ENCODE peak calls at places on chromosome 16, in four cellular contexts. One of them, this sample, is unnamed.

GRCh38 chr16:1773703-1774455 is 945 bp upstream of the MRPS34 start:
- DNase-seq in HEK293T: no peak
- DNase-seq in activated naive CD8-positive, alpha-beta T cell treated with anti-CD3 and anti-CD28 coated beads, Interleukin-2, amount 50 U/mL, for 24 hours: peak; percentile 40
- DNase-seq in aorta: no peak
- DNase-seq in this sample: no peak

GRCh38 chr16:19589771-19590302 is 34.3 kb downstream of the VPS35L start:
- DNase-seq in HEK293T: no peak
- DNase-seq in activated naive CD8-positive, alpha-beta T cell treated with anti-CD3 and anti-CD28 coated beads, Interleukin-2, amount 50 U/mL, for 24 hours: no peak
- DNase-seq in aorta: no peak
- DNase-seq in this sample: no peak

GRCh38 chr16:12449795-12450194 is 353.9 kb downstream of the CPPED1 start:
- DNase-seq in HEK293T: no peak
- DNase-seq in activated naive CD8-positive, alpha-beta T cell treated with anti-CD3 and anti-CD28 coated beads, Interleukin-2, amount 50 U/mL, for 24 hours: peak; percentile 16
- DNase-seq in aorta: no peak
- DNase-seq in this sample: no peak

GRCh38 chr16:23119570-23119969 is 29.7 kb downstream of the USP31 start:
- DNase-seq in HEK293T: no peak
- DNase-seq in activated naive CD8-positive, alpha-beta T cell treated with anti-CD3 and anti-CD28 coated beads, Interleukin-2, amount 50 U/mL, for 24 hours: no peak
- DNase-seq in aorta: no peak
- DNase-seq in this sample: no peak

GRCh38 chr16:1902547-1903219 is 15.5 kb downstream of the HS3ST6 start:
- DNase-seq in HEK293T: no peak
- DNase-seq in activated naive CD8-positive, alpha-beta T cell treated with anti-CD3 and anti-CD28 coated beads, Interleukin-2, amount 50 U/mL, for 24 hours: no peak
- DNase-seq in aorta: peak; percentile 70
- DNase-seq in this sample: no peak

GRCh38 chr16:89786474-89787364 is 29.7 kb downstream of the FANCA start:
- DNase-seq in HEK293T: no peak
- DNase-seq in activated naive CD8-positive, alpha-beta T cell treated with anti-CD3 and anti-CD28 coated beads, Interleukin-2, amount 50 U/mL, for 24 hours: no peak
- DNase-seq in aorta: no peak
- DNase-seq in this sample: no peak

GRCh38 chr16:84233748-84234147 is 6.1 kb downstream of the KCNG4 start:
- DNase-seq in HEK293T: no peak
- DNase-seq in activated naive CD8-positive, alpha-beta T cell treated with anti-CD3 and anti-CD28 coated beads, Interleukin-2, amount 50 U/mL, for 24 hours: no peak
- DNase-seq in aorta: no peak
- DNase-seq in this sample: no peak

GRCh38 chr16:52366997-52367396 is 179.9 kb downstream of the TOX3 start:
- DNase-seq in HEK293T: no peak
- DNase-seq in activated naive CD8-positive, alpha-beta T cell treated with anti-CD3 and anti-CD28 coated beads, Interleukin-2, amount 50 U/mL, for 24 hours: no peak
- DNase-seq in aorta: no peak
- DNase-seq in this sample: no peak

GRCh38 chr16:70770291-70770967 is 30.5 kb downstream of the VAC14 start:
- DNase-seq in HEK293T: no peak
- DNase-seq in activated naive CD8-positive, alpha-beta T cell treated with anti-CD3 and anti-CD28 coated beads, Interleukin-2, amount 50 U/mL, for 24 hours: no peak
- DNase-seq in aorta: no peak
- DNase-seq in this sample: no peak

GRCh38 chr16:56689171-56689570 is 6.9 kb downstream of the MT1X start:
- DNase-seq in HEK293T: no peak
- DNase-seq in activated naive CD8-positive, alpha-beta T cell treated with anti-CD3 and anti-CD28 coated beads, Interleukin-2, amount 50 U/mL, for 24 hours: no peak
- DNase-seq in aorta: no peak
- DNase-seq in this sample: no peak

GRCh38 chr16:741986-742629 is 1.3 kb upstream of the CIAO3 start:
- DNase-seq in HEK293T: no peak
- DNase-seq in activated naive CD8-positive, alpha-beta T cell treated with anti-CD3 and anti-CD28 coated beads, Interleukin-2, amount 50 U/mL, for 24 hours: no peak
- DNase-seq in aorta: no peak
- DNase-seq in this sample: no peak

GRCh38 chr16:68232335-68232734 is 3.6 kb downstream of the ESRP2 start:
- DNase-seq in HEK293T: no peak
- DNase-seq in activated naive CD8-positive, alpha-beta T cell treated with anti-CD3 and anti-CD28 coated beads, Interleukin-2, amount 50 U/mL, for 24 hours: no peak
- DNase-seq in aorta: no peak
- DNase-seq in this sample: peak; percentile 60

GRCh38 chr16:62225675-62226074 is 189.4 kb upstream of the CDH8 start:
- DNase-seq in HEK293T: peak; percentile 48
- DNase-seq in activated naive CD8-positive, alpha-beta T cell treated with anti-CD3 and anti-CD28 coated beads, Interleukin-2, amount 50 U/mL, for 24 hours: peak; percentile 40
- DNase-seq in aorta: peak; percentile 77
- DNase-seq in this sample: peak; percentile 79

GRCh38 chr16:1918890-1919679 is 870 bp upstream of the HS3ST6 start:
- DNase-seq in HEK293T: no peak
- DNase-seq in activated naive CD8-positive, alpha-beta T cell treated with anti-CD3 and anti-CD28 coated beads, Interleukin-2, amount 50 U/mL, for 24 hours: no peak
- DNase-seq in aorta: no peak
- DNase-seq in this sample: no peak

GRCh38 chr16:48201515-48202201 is 42.4 kb upstream of the LONP2 start:
- DNase-seq in HEK293T: no peak
- DNase-seq in activated naive CD8-positive, alpha-beta T cell treated with anti-CD3 and anti-CD28 coated beads, Interleukin-2, amount 50 U/mL, for 24 hours: no peak
- DNase-seq in aorta: no peak
- DNase-seq in this sample: no peak

GRCh38 chr16:57444711-57445110 is 2.5 kb downstream of the CIAPIN1 start:
- DNase-seq in HEK293T: no peak
- DNase-seq in activated naive CD8-positive, alpha-beta T cell treated with anti-CD3 and anti-CD28 coated beads, Interleukin-2, amount 50 U/mL, for 24 hours: no peak
- DNase-seq in aorta: no peak
- DNase-seq in this sample: no peak

GRCh38 chr16:58426960-58427359 is 34.7 kb downstream of the GINS3 start:
- DNase-seq in HEK293T: no peak
- DNase-seq in activated naive CD8-positive, alpha-beta T cell treated with anti-CD3 and anti-CD28 coated beads, Interleukin-2, amount 50 U/mL, for 24 hours: no peak
- DNase-seq in aorta: no peak
- DNase-seq in this sample: no peak

GRCh38 chr16:57134982-57135381 is 42.6 kb downstream of the CPNE2 start:
- DNase-seq in HEK293T: no peak
- DNase-seq in activated naive CD8-positive, alpha-beta T cell treated with anti-CD3 and anti-CD28 coated beads, Interleukin-2, amount 50 U/mL, for 24 hours: peak; percentile 21
- DNase-seq in aorta: no peak
- DNase-seq in this sample: no peak

GRCh38 chr16:4450921-4451619 is 23.4 kb downstream of the NMRAL1 start:
- DNase-seq in HEK293T: no peak
- DNase-seq in activated naive CD8-positive, alpha-beta T cell treated with anti-CD3 and anti-CD28 coated beads, Interleukin-2, amount 50 U/mL, for 24 hours: no peak
- DNase-seq in aorta: no peak
- DNase-seq in this sample: no peak

GRCh38 chr16:85286066-85286712 is 173.9 kb upstream of the CIBAR2 start:
- DNase-seq in HEK293T: no peak
- DNase-seq in activated naive CD8-positive, alpha-beta T cell treated with anti-CD3 and anti-CD28 coated beads, Interleukin-2, amount 50 U/mL, for 24 hours: no peak
- DNase-seq in aorta: peak; percentile 93
- DNase-seq in this sample: peak; percentile 93

GRCh38 chr16:68246671-68247070 is 1.5 kb downstream of the PLA2G15 start:
- DNase-seq in HEK293T: no peak
- DNase-seq in activated naive CD8-positive, alpha-beta T cell treated with anti-CD3 and anti-CD28 coated beads, Interleukin-2, amount 50 U/mL, for 24 hours: no peak
- DNase-seq in aorta: peak; percentile 55
- DNase-seq in this sample: no peak

This sample was measured in right lobe of liver.